ENCODE peak calls at places on chromosomes 5 and 9, in nine cellular contexts. N, R, S, Q, J, X, A, Z and G are unnamed samples.
A peak's percentile ranks its signal among the peaks of the same experiment; 100 is the strongest.

GRCh38 chr5:91103353-91104061 is 279.6 kb downstream of the ARRDC3 start:
- DNase-seq in N (no peak), X (no peak), J (no peak), A (no peak), S (no peak), R (no peak), Z (no peak), Q (no peak), G (no peak)

GRCh38 chr9:3571500-3571899 is 45.7 kb upstream of the RFX3 start:
- DNase-seq in Q (no peak), J (no peak), S (no peak), X (no peak), A (no peak), Z (no peak), N (no peak), R (no peak), G (no peak)

GRCh38 chr9:89879711-89880110 is 274.9 kb downstream of the GADD45G start:
- DNase-seq in Q (no peak), J (no peak), N (no peak), X (no peak), Z (no peak), S (no peak), A (no peak), R (no peak), G (no peak)

GRCh38 chr5:38657020-38657419 is 100.6 kb upstream of the LIFR start:
- DNase-seq in R (no peak), A (no peak), X (no peak), N (no peak), S (no peak), Q (no peak), Z (no peak), J (no peak), G (no peak)

GRCh38 chr5:76819851-76820280 is 1.0 kb downstream of the F2RL1 start:
- DNase-seq in A (no peak), R (no peak), X (no peak), S (no peak), Z (peak; percentile 18), N (no peak), Q (peak; percentile 46), J (peak; percentile 52), G (peak; percentile 26)

GRCh38 chr5:38506302-38506701 is 50.1 kb downstream of the LIFR start:
- DNase-seq in A (no peak), Q (no peak), S (no peak), J (no peak), N (no peak), Z (no peak), R (no peak), X (no peak), G (no peak)

GRCh38 chr9:114864471-114864870 is 58.6 kb upstream of the TNFSF15 start:
- DNase-seq in N (no peak), Q (no peak), R (no peak), Z (no peak), J (no peak), S (no peak), A (no peak), X (no peak), G (no peak)

GRCh38 chr9:116471093-116471906 is 215.8 kb upstream of the TRIM32 start:
- DNase-seq in Q (peak; percentile 97), X (no peak), R (no peak), J (no peak), A (no peak), Z (peak; percentile 84), S (no peak), N (no peak), G (no peak)